ENCODE peak calls at places on chromosomes 3 and 15, in five cellular contexts. U is neural progenitor cell, V is fibroblast of lung, T is OCI-LY7, Q is hepatocyte. F is an unnamed sample.

GRCh38 chr15:37130356-37130755 is 30.0 kb upstream of the MEIS2 start:
- DNase-seq in T (no peak), V (no peak), U (no peak), Q (no peak), F (no peak)

GRCh38 chr3:42066516-42067181 is 24.5 kb upstream of the TRAK1 start:
- DNase-seq in Q (no peak), U (peak; percentile 40), T (peak; percentile 41), V (peak; percentile 68), F (no peak)

GRCh38 chr3:156816091-156816793 is 9.9 kb upstream of the LEKR1 start:
- DNase-seq in Q (peak; percentile 83), V (peak; percentile 65), T (no peak), U (peak; percentile 79), F (no peak)

GRCh38 chr3:111979689-111980025 is 831 bp downstream of the ABHD10 start:
- DNase-seq in Q (no peak), U (no peak), T (no peak), V (no peak), F (no peak)

GRCh38 chr15:75156306-75157215 is 45.1 kb upstream of the C15orf39 start:
- DNase-seq in V (no peak), U (peak; percentile 66), T (no peak), Q (no peak), F (no peak)

GRCh38 chr3:174662653-174663052 is 196.5 kb upstream of the NAALADL2 start:
- DNase-seq in Q (no peak), V (no peak), T (no peak), U (no peak), F (no peak)

GRCh38 chr15:44215594-44215993 is 20.5 kb upstream of the FRMD5 start:
- DNase-seq in T (no peak), V (peak; percentile 83), Q (no peak), U (no peak), F (peak; percentile 94)

GRCh38 chr3:114332342-114333179 is 38.7 kb downstream of the TIGIT start:
- DNase-seq in V (no peak), U (no peak), Q (no peak), T (peak; percentile 26), F (no peak)

GRCh38 chr15:99154271-99154670 is 49.4 kb downstream of the SYNM start:
- DNase-seq in T (no peak), V (no peak), Q (no peak), U (no peak), F (no peak)

GRCh38 chr3:125108833-125109540 is 53.2 kb upstream of the HEG1 start:
- DNase-seq in Q (no peak), V (no peak), T (no peak), U (no peak), F (no peak)

GRCh38 chr3:14548321-14548729 is 8.2 kb upstream of the GRIP2 start:
- DNase-seq in T (peak; percentile 61), Q (peak; percentile 78), U (peak; percentile 88), V (peak; percentile 60), F (peak; percentile 20)

GRCh38 chr3:61979645-61980430 is 393.5 kb downstream of the FEZF2 start:
- DNase-seq in Q (no peak), T (no peak), V (no peak), U (no peak), F (no peak)

GRCh38 chr3:61975199-61975598 is 398.2 kb downstream of the FEZF2 start:
- DNase-seq in Q (no peak), V (no peak), T (no peak), U (no peak), F (no peak)

GRCh38 chr3:61981005-61981404 is 392.3 kb downstream of the FEZF2 start:
- DNase-seq in T (no peak), V (no peak), U (no peak), Q (no peak), F (no peak)

GRCh38 chr3:61975936-61976335 is 397.4 kb downstream of the FEZF2 start:
- DNase-seq in Q (no peak), T (no peak), U (no peak), V (no peak), F (no peak)

GRCh38 chr3:61978460-61979419 is 394.6 kb downstream of the FEZF2 start:
- DNase-seq in Q (no peak), T (no peak), V (peak; percentile 47), U (no peak), F (no peak)
- H3K79me2 ChIP-seq in Q (peaks cover 7% of the 10 kb centered on the region), T (no peaks in the 10 kb centered on the region), V (no peaks in the 10 kb centered on the region), U (peaks cover 50% of the 10 kb centered on the region), F (no peaks in the 10 kb centered on the region)

GRCh38 chr3:12370758-12371157 is 81.9 kb downstream of the PPARG start:
- DNase-seq in U (peak; percentile 24), T (no peak), Q (peak; percentile 25), V (peak; percentile 69), F (no peak)
- TF ChIP-seq CTCF in U (peak; percentile 17), T (no peak), Q (no peak), V (peak; percentile 38), F (no peak)

GRCh38 chr3:185029071-185029470 is 123.8 kb downstream of the C3orf70 start:
- DNase-seq in T (no peak), V (no peak), Q (no peak), U (no peak), F (no peak)
- H3K79me2 ChIP-seq in T (no peaks in the 10 kb centered on the region), V (no peaks in the 10 kb centered on the region), Q (no peaks in the 10 kb centered on the region), U (no peaks in the 10 kb centered on the region), F (no peaks in the 10 kb centered on the region)

DNA sequence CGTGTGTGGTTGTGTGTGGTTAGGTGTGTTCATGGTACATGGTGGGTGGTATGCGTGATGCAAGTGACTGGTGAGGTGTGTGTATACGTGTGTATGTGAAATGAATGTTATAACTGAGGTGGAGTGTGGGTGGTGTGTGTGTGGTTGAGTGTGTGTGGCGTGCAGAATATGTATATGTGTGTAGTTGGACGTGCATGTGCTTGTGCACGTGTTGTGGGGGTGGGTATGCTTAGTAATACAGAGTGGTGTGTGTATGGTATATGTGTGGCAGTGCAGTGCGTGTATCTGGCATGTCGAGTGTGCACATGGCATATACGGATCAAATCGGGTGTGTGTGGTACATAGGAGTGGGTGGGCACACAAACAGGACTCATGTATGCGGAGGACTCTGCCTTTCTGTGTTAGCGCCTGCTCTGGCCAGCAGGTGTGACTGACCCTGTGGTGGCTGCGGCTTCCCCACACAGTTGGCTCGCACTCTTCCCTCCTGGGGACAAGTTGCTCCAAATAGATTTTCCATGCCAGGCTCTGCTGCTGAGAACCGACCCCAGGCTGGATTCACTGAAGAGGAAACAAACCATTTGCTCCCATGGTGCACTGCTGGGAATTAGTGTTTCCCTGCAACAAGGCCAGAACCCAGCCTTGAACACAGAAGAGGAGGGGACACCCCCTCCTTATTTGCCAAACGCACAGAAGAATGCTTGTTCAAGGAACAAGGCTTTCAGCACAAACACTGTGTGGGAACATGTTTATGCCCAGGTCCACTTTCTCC is 1.2 kb upstream of the C3orf70 start:
- DNase-seq in U (peak; percentile 38), T (no peak), Q (no peak), V (no peak), F (no peak)
- TF ChIP-seq CTCF in U (no peak), T (no peak), Q (no peak), V (no peak), F (no peak)

DNA sequence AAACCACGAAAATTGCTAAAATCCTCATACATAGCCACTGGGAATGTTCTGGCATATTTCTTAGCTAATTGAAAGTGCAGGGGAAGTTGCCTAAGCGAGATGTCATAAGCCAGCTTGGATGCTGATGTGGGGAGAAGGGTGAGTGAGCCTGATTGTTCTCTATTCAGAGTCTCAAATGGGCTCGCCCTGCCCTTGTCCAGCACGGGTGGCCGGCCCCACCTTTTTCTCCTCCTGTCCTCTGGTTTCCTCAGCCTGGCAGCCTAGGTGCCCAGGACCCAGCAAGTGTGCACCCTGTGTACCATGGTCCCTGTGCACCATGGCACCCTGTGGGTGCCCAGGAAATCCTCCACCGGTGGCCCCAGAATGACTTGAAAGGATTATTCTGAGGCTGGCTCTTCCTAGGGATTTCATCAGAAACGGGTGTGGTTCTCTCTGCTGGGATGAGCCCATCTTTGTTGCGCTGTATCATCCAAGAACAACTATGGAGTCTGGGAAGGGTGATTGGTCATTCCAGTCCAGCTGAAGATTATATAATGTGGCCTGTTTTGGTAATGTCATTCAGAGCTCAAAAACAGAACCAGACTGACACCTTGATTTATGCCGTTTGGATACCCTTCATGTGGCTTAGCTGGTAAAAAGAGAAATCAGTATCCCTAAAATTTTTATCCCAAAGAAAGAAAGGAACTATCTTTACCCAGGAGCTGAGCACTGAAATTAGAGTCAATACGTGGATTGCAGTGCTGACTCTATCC is 150.8 kb upstream of the BHLHE40 start:
- DNase-seq in V (peak; percentile 54), T (no peak), U (no peak), Q (no peak), F (peak; percentile 38)
- H3K79me2 ChIP-seq in V (no peaks in the 10 kb centered on the region), T (no peaks in the 10 kb centered on the region), U (no peaks in the 10 kb centered on the region), Q (no peaks in the 10 kb centered on the region), F (no peaks in the 10 kb centered on the region)

GRCh38 chr15:91522609-91523332 is 330.7 kb upstream of the SLCO3A1 start:
- DNase-seq in V (peak; percentile 80), T (no peak), U (peak; percentile 4), Q (no peak), F (peak; percentile 66)
- TF ChIP-seq CTCF in V (peak; percentile 74), T (no peak), U (peak; percentile 34), Q (peak; percentile 24), F (peak; percentile 91)

GRCh38 chr15:47218295-47218694 is 499.0 kb upstream of the SEMA6D start:
- DNase-seq in U (no peak), Q (no peak), T (no peak), V (no peak), F (peak; percentile 51)
- H3K79me2 ChIP-seq in U (no peaks in the 10 kb centered on the region), Q (no peaks in the 10 kb centered on the region), T (no peaks in the 10 kb centered on the region), V (no peaks in the 10 kb centered on the region), F (no peaks in the 10 kb centered on the region)

DNA sequence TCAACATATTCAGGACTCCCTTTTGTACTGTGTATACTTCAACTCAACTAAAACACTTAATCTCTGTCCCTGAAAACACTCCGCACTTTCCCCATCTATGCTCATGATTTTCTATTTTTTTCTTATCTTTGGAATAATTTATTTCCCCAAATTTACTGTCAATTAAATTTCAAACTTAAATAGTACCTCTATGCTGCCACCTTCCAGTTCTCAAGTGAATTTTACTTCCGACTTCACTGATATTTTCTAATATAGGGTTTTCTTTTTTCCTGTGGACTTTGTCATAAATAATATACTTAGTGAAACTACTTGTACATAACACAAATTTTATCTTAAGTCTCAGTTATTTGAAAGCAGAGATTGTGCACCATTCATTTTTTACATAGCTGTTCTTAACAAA is 1303.3 kb downstream of the OTOL1 start:
- DNase-seq in U (no peak), Q (no peak), T (no peak), V (peak; percentile 12), F (no peak)
- TF ChIP-seq CTCF in U (no peak), Q (no peak), T (no peak), V (no peak), F (no peak)

GRCh38 chr3:194485876-194486539 is 794 bp downstream of the ATP13A3 start:
- DNase-seq in V (no peak), T (peak; percentile 44), U (peak; percentile 29), Q (peak; percentile 67), F (no peak)
- H3K79me2 ChIP-seq in V (peaks cover 51% of the 10 kb centered on the region), T (peaks cover 38% of the 10 kb centered on the region), U (peaks cover 53% of the 10 kb centered on the region), Q (peaks cover 51% of the 10 kb centered on the region), F (peaks cover 56% of the 10 kb centered on the region)